ENCODE peak calls at places on chromosomes 16 and 17, in seven cellular contexts. One of them, this sample, is unnamed.

GRCh38 chr17:73071387-73071999 is 21.0 kb downstream of the SLC39A11 start:
- DNase-seq in fibroblast of mammary gland: no peak
- DNase-seq in esophagus squamous epithelium: no peak
- DNase-seq in mesenchymal stem cell: peak
- DNase-seq in cerebellar nuclear complex: no peak
- DNase-seq in cardiac septum: no peak
- DNase-seq in anterior cingulate cortex: no peak
- DNase-seq in this sample: no peak

GRCh38 chr17:44211281-44212265 is 7.9 kb downstream of the UBTF start:
- DNase-seq in esophagus squamous epithelium: no peak
- DNase-seq in fibroblast of mammary gland: no peak
- DNase-seq in cerebellar nuclear complex: no peak
- DNase-seq in anterior cingulate cortex: no peak
- DNase-seq in cardiac septum: no peak
- DNase-seq in mesenchymal stem cell: no peak
- DNase-seq in this sample: no peak

GRCh38 chr16:11949527-11949926 is 7.7 kb upstream of the NPIPB2 start:
- DNase-seq in mesenchymal stem cell: peak
- DNase-seq in cardiac septum: no peak
- DNase-seq in esophagus squamous epithelium: no peak
- DNase-seq in cerebellar nuclear complex: no peak
- DNase-seq in anterior cingulate cortex: no peak
- DNase-seq in fibroblast of mammary gland: peak
- DNase-seq in this sample: peak

GRCh38 chr16:918068-918467 is 52.7 kb downstream of the LMF1 start:
- DNase-seq in cerebellar nuclear complex: no peak
- DNase-seq in anterior cingulate cortex: no peak
- DNase-seq in fibroblast of mammary gland: peak
- DNase-seq in mesenchymal stem cell: no peak
- DNase-seq in cardiac septum: no peak
- DNase-seq in esophagus squamous epithelium: no peak
- DNase-seq in this sample: no peak

GRCh38 chr17:57668332-57668731 is 76.8 kb downstream of the CCDC182 start:
- DNase-seq in fibroblast of mammary gland: no peak
- DNase-seq in esophagus squamous epithelium: no peak
- DNase-seq in cerebellar nuclear complex: no peak
- DNase-seq in anterior cingulate cortex: no peak
- DNase-seq in cardiac septum: peak
- DNase-seq in mesenchymal stem cell: no peak
- DNase-seq in this sample: no peak

GRCh38 chr17:62794666-62794971 is 13.5 kb downstream of the MARCHF10 start:
- DNase-seq in mesenchymal stem cell: no peak
- DNase-seq in esophagus squamous epithelium: no peak
- DNase-seq in anterior cingulate cortex: no peak
- DNase-seq in fibroblast of mammary gland: no peak
- DNase-seq in cardiac septum: no peak
- DNase-seq in cerebellar nuclear complex: no peak
- DNase-seq in this sample: no peak

GRCh38 chr17:75854111-75854748 is 905 bp downstream of the WBP2 start:
- DNase-seq in mesenchymal stem cell: peak
- DNase-seq in anterior cingulate cortex: no peak
- DNase-seq in cerebellar nuclear complex: no peak
- DNase-seq in fibroblast of mammary gland: peak
- DNase-seq in cardiac septum: no peak
- DNase-seq in esophagus squamous epithelium: no peak
- DNase-seq in this sample: no peak

GRCh38 chr16:8795096-8795495 is 2.3 kb downstream of the TMEM186 start:
- DNase-seq in fibroblast of mammary gland: no peak
- DNase-seq in esophagus squamous epithelium: no peak
- DNase-seq in cardiac septum: no peak
- DNase-seq in mesenchymal stem cell: no peak
- DNase-seq in cerebellar nuclear complex: no peak
- DNase-seq in anterior cingulate cortex: no peak
- DNase-seq in this sample: no peak

GRCh38 chr17:72477529-72477928 is 356.7 kb downstream of the SOX9 start:
- DNase-seq in anterior cingulate cortex: no peak
- DNase-seq in cerebellar nuclear complex: no peak
- DNase-seq in mesenchymal stem cell: no peak
- DNase-seq in esophagus squamous epithelium: no peak
- DNase-seq in fibroblast of mammary gland: no peak
- DNase-seq in cardiac septum: no peak
- DNase-seq in this sample: no peak